ENCODE peak calls at places on chromosomes 12 and 14, in six cellular contexts. M is naive thymus-derived CD4-positive, alpha-beta T cell; T is A673; X is right cardiac atrium; Z is pancreas; Q is lower lobe of right lung. R is an unnamed sample.

GRCh38 chr12:115433014-115433634 is 749.1 kb upstream of the TBX3 start:
- DNase-seq in M (no peak), T (no peak), X (no peak), Z (no peak), Q (no peak), R (no peak)

GRCh38 chr12:62654558-62655241 is 188.1 kb downstream of the MON2 start:
- DNase-seq in M (no peak), T (no peak), X (no peak), Z (no peak), Q (no peak), R (no peak)

GRCh38 chr14:96617635-96618034 is 115.5 kb downstream of the PAPOLA start:
- DNase-seq in M (no peak), T (no peak), X (no peak), Z (no peak), Q (no peak), R (no peak)

GRCh38 chr12:32765906-32766305 is 10.2 kb upstream of the YARS2 start:
- DNase-seq in M (no peak), T (no peak), X (no peak), Z (no peak), Q (no peak), R (no peak)

GRCh38 chr12:126493366-126494108 is 1428.3 kb downstream of the AACS start:
- DNase-seq in M (no peak), T (no peak), X (no peak), Z (no peak), Q (no peak), R (no peak)

GRCh38 chr12:114670257-114670955 is 13.6 kb downstream of the TBX3 start:
- DNase-seq in M (no peak), T (no peak), X (no peak), Z (no peak), Q (no peak), R (no peak)

GRCh38 chr12:110453569-110454296 is 3.6 kb upstream of the ARPC3 start:
- DNase-seq in M (no peak), T (no peak), X (no peak), Z (no peak), Q (no peak), R (no peak)

GRCh38 chr12:58408516-58408915 is 467.1 kb downstream of the ATP23 start:
- DNase-seq in M (no peak), T (no peak), X (no peak), Z (no peak), Q (no peak), R (no peak)

GRCh38 chr12:3432176-3432742 is 58.7 kb upstream of the PRMT8 start:
- DNase-seq in M (no peak), T (no peak), X (no peak), Z (no peak), Q (no peak), R (no peak)

GRCh38 chr12:51592034-51592705 is 1.1 kb downstream of the SCN8A start:
- DNase-seq in M (no peak), T (peak), X (no peak), Z (no peak), Q (no peak), R (no peak)

GRCh38 chr14:37546621-37547447 is 48.2 kb downstream of the FOXA1 start:
- DNase-seq in M (no peak), T (no peak), X (no peak), Z (no peak), Q (no peak), R (no peak)

GRCh38 chr12:50066402-50066801 is 9.0 kb downstream of the ASIC1 start:
- DNase-seq in M (no peak), T (no peak), X (no peak), Z (no peak), Q (no peak), R (peak)

GRCh38 chr14:59161571-59162175 is 26.8 kb upstream of the DAAM1 start:
- DNase-seq in M (peak), T (peak), X (peak), Z (no peak), Q (no peak), R (no peak)

GRCh38 chr12:9736931-9737705 is 4.2 kb upstream of the CLECL1 start:
- DNase-seq in M (no peak), T (no peak), X (no peak), Z (no peak), Q (no peak), R (no peak)

GRCh38 chr14:105064721-105065143 is 498 bp downstream of the GPR132 start:
- DNase-seq in M (no peak), T (no peak), X (no peak), Z (no peak), Q (no peak), R (no peak)

GRCh38 chr12:80868576-80868975 is 69.2 kb downstream of the LIN7A start:
- DNase-seq in M (no peak), T (no peak), X (no peak), Z (no peak), Q (no peak), R (no peak)

GRCh38 chr14:69696633-69697557 is 70.0 kb upstream of the SRSF5 start:
- DNase-seq in M (no peak), T (peak), X (no peak), Z (no peak), Q (no peak), R (no peak)

GRCh38 chr12:4280351-4281163 is 7.0 kb downstream of the CCND2 start:
- DNase-seq in M (no peak), T (no peak), X (peak), Z (peak), Q (no peak), R (no peak)

GRCh38 chr12:66154776-66155175 is 15.0 kb downstream of the TMBIM4 start:
- DNase-seq in M (no peak), T (no peak), X (no peak), Z (no peak), Q (no peak), R (no peak)

GRCh38 chr12:95227818-95228356 is 10.3 kb downstream of the VEZT start:
- DNase-seq in M (no peak), T (no peak), X (no peak), Z (no peak), Q (no peak), R (no peak)

GRCh38 chr14:34270361-34270760 is 191.7 kb downstream of the SPTSSA start:
- DNase-seq in M (no peak), T (no peak), X (no peak), Z (no peak), Q (no peak), R (no peak)

GRCh38 chr12:57521475-57522018 is 1.1 kb upstream of the MBD6 start:
- DNase-seq in M (peak), T (no peak), X (peak), Z (peak), Q (peak), R (no peak)

GRCh38 chr12:126069549-126070165 is 1004.4 kb downstream of the AACS start:
- DNase-seq in M (no peak), T (peak), X (no peak), Z (peak), Q (no peak), R (no peak)

GRCh38 chr12:88472775-88473174 is 107.5 kb downstream of the KITLG start:
- DNase-seq in M (no peak), T (no peak), X (no peak), Z (no peak), Q (no peak), R (no peak)

GRCh38 chr14:76784266-76784874 is 23.1 kb downstream of the VASH1 start:
- DNase-seq in M (no peak), T (no peak), X (no peak), Z (no peak), Q (no peak), R (peak)

GRCh38 chr12:75812341-75813018 is 219.1 kb downstream of the PHLDA1 start:
- DNase-seq in M (no peak), T (peak), X (no peak), Z (no peak), Q (no peak), R (no peak)

GRCh38 chr14:51880810-51881580 is 20.6 kb downstream of the GNG2 start:
- DNase-seq in M (no peak), T (no peak), X (peak), Z (no peak), Q (no peak), R (no peak)

GRCh38 chr12:91604897-91605296 is 422.3 kb upstream of the DCN start:
- DNase-seq in M (no peak), T (no peak), X (no peak), Z (no peak), Q (no peak), R (no peak)

GRCh38 chr12:49358548-49359141 is 8.6 kb upstream of the SPATS2 start:
- DNase-seq in M (peak), T (peak), X (no peak), Z (no peak), Q (no peak), R (no peak)

DNA sequence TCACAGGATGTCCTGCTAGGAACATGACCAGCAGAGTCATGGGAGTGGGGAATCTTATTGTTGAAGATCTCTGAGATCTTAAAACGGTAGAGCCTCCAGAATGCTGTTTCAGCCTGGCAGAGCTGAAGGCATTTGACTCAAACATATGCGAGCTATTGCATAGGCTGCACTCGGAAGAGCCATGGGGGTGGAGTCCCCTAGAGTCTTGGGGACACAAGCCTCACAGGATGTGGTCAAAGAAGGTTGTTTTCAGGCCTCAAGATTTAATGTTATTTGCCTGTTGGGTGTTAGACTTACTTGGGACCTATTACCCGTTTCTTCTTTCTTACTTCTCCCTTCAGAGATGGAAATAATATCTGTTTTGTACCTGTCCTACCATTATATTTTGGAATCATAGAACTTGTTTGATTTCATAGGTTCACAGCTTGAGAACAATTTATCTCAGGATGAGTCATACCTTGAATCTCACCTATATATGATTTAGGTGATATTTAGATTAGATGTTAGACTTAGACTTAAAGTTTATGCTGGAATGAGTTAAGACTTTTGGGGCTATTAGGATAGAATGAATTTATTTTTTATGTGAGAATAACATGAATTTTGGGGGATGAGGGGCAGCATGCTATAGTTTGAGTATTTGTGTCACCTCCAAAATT is 172.2 kb upstream of the ATP2B1 start:
- DNase-seq in M (peak), T (no peak), X (no peak), Z (no peak), Q (no peak), R (peak)
- H3K4me3 ChIP-seq in M (peak), T (no peak), X (no peak), Z (no peak), Q (no peak), R (no peak)

GRCh38 chr12:116881325-116881866 is at the start of gene HRK:
- DNase-seq in M (no peak), T (peak), X (no peak), Z (peak), Q (no peak), R (no peak)
- H3K4me3 ChIP-seq in M (no peak), T (peak), X (peak), Z (peak), Q (peak), R (peak)

GRCh38 chr12:56017181-56017580 is 3.7 kb upstream of the IKZF4 start:
- DNase-seq in M (no peak), T (no peak), X (no peak), Z (no peak), Q (no peak), R (no peak)

GRCh38 chr12:56021882-56022497 is 1.1 kb downstream of the IKZF4 start:
- DNase-seq in M (no peak), T (no peak), X (no peak), Z (no peak), Q (no peak), R (no peak)

DNA sequence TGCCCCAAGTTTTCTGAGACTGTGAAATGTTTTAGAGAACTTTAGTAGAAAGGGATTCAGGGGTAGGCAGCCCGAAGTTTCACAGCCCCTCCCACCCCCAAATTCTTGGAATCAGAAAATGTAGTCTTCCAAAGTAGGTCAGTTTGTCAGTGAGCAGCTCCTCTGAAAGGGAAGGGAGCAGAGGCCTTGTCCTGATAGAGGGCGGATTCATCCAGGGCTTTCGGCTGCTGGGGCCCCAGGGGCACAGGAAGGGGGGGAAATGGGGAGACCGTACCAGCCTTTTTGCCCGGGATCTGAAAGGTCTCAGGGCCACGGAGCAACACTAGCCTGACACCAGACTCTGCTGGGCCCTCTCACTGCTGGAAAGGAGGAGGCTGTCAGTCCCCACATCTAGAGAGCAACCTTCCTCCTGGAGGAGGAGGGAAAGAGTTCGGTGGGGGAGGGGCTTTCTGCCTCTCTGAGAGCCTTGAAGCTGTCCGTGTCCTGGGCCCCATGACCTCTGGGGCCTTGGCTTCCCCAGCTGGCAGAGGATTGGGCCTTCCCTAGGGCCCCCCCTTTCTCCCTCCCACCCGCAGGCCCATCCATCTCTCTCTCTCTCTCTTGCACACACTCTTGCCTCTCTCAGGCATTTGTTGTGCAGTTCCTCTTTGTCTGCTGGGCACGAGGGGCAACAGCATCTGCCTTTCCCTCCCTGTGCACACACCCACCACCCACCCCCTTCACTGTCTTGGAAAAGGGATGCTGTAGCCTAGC is at the start of gene IKZF4:
- DNase-seq in M (no peak), T (no peak), X (peak), Z (no peak), Q (peak), R (peak)
- H3K4me3 ChIP-seq in M (peak), T (no peak), X (no peak), Z (no peak), Q (peak), R (no peak)

GRCh38 chr14:99564903-99565259 is 39.1 kb downstream of the CCDC85C start:
- DNase-seq in M (no peak), T (no peak), X (no peak), Z (no peak), Q (no peak), R (no peak)

GRCh38 chr14:99563749-99564129 is 40.3 kb downstream of the CCDC85C start:
- DNase-seq in M (no peak), T (no peak), X (no peak), Z (no peak), Q (no peak), R (no peak)

GRCh38 chr14:99565383-99565782 is 38.6 kb downstream of the CCDC85C start:
- DNase-seq in M (no peak), T (no peak), X (no peak), Z (no peak), Q (no peak), R (no peak)

GRCh38 chr14:99562848-99563748 is 40.9 kb downstream of the CCDC85C start:
- DNase-seq in M (no peak), T (no peak), X (peak), Z (peak), Q (peak), R (peak)

DNA sequence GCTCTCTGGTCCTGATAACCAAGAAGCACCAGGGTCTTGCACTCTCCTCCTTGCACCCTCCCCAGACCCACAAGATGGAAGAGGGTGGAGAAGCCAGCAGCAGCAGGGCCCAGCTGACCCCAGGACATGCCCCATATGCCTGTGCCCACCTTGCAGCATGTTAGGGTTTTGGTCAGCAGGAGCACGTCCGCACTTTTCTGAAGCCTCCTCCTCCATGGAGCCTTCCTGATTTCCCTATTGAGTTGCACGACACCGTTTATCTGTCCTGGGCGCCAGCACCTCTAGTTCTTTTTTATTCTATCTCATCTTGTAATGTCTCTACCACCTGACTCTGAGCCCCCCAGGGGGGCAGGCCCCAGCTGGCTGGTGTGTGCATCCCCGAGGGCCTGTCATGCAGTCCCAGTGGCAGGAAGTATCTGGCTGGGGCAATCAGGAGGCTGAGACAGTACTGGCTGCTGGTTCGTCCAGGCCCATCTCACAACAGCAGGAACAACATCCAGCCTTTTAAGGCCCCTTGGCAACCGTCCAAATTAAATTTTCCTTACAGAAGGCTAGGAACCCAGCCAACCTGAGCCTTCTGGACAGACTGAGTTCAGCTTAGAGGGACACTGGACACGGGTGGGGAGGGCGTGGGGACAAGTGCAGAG is 39.6 kb downstream of the CCDC85C start:
- DNase-seq in M (no peak), T (peak), X (peak), Z (no peak), Q (no peak), R (no peak)
- H3K4me3 ChIP-seq in M (no peak), T (no peak), X (no peak), Z (no peak), Q (no peak), R (no peak)

GRCh38 chr12:6384499-6385436 is 806 bp downstream of the LTBR start:
- DNase-seq in M (no peak), T (no peak), X (peak), Z (no peak), Q (no peak), R (peak)
- H3K4me3 ChIP-seq in M (no peak), T (peak), X (peak), Z (peak), Q (peak), R (peak)

GRCh38 chr12:83559650-83560049 is 872.9 kb downstream of the TMTC2 start:
- DNase-seq in M (no peak), T (no peak), X (no peak), Z (no peak), Q (no peak), R (no peak)
- H3K4me3 ChIP-seq in M (no peak), T (no peak), X (no peak), Z (no peak), Q (no peak), R (no peak)

R was measured in aorta.